ENCODE peak calls at places on chromosomes 13 and 19, in five cellular contexts. F is SK-N-SH, X is K562, L is heart right ventricle, Y is cardiac fibroblast. O is an unnamed sample.

GRCh38 chr13:46803586-46803985 is 6.6 kb upstream of the ESD start:
- DNase-seq in F (no peak), X (no peak), L (no peak), Y (peak), O (no peak)

GRCh38 chr19:7550987-7551761 is 15.7 kb downstream of the PNPLA6 start:
- DNase-seq in F (peak), X (peak), L (peak), Y (peak), O (no peak)

GRCh38 chr19:23436944-23437343 is 41.7 kb upstream of the ZNF91 start:
- DNase-seq in F (no peak), X (peak), L (no peak), Y (no peak), O (no peak)

GRCh38 chr13:63481334-63481733 is 2065.7 kb upstream of the PCDH20 start:
- DNase-seq in F (peak), X (no peak), L (no peak), Y (peak), O (no peak)

GRCh38 chr13:21389124-21389523 is 70.0 kb downstream of the ZDHHC20 start:
- DNase-seq in F (no peak), X (no peak), L (no peak), Y (no peak), O (no peak)

GRCh38 chr13:30616927-30617314 is 799 bp upstream of the USPL1 start:
- DNase-seq in F (peak), X (peak), L (no peak), Y (peak), O (peak)

GRCh38 chr13:20360835-20361412 is 128.8 kb upstream of the GJB6 start:
- DNase-seq in F (no peak), X (no peak), L (no peak), Y (no peak), O (peak)

GRCh38 chr13:42022796-42023493 is 25.5 kb upstream of the DGKH start:
- DNase-seq in F (no peak), X (no peak), L (no peak), Y (peak), O (no peak)

GRCh38 chr19:34259367-34259865 is 5.1 kb downstream of the GARRE1 start:
- DNase-seq in F (no peak), X (no peak), L (no peak), Y (peak), O (no peak)

GRCh38 chr13:31122544-31123260 is 39.0 kb downstream of the HSPH1 start:
- DNase-seq in F (no peak), X (no peak), L (no peak), Y (no peak), O (no peak)

GRCh38 chr13:94674609-94675348 is 37.6 kb downstream of the SOX21 start:
- DNase-seq in F (peak), X (peak), L (no peak), Y (peak), O (no peak)

GRCh38 chr13:43411211-43411610 is 375.6 kb downstream of the ENOX1 start:
- DNase-seq in F (no peak), X (no peak), L (no peak), Y (no peak), O (no peak)

GRCh38 chr19:8131517-8131916 is 17.9 kb downstream of the FBN3 start:
- DNase-seq in F (peak), X (no peak), L (no peak), Y (no peak), O (no peak)

GRCh38 chr19:50870417-50871089 is 2.7 kb upstream of the KLK2 start:
- DNase-seq in F (peak), X (peak), L (no peak), Y (peak), O (no peak)

GRCh38 chr19:14786421-14786851 is 8.1 kb upstream of the ADGRE2 start:
- DNase-seq in F (peak), X (peak), L (peak), Y (no peak), O (no peak)

GRCh38 chr19:7478843-7479227 is 10.0 kb downstream of the PEX11G start:
- DNase-seq in F (peak), X (no peak), L (no peak), Y (no peak), O (no peak)

GRCh38 chr13:102267191-102267590 is 134.7 kb downstream of the FGF14 start:
- DNase-seq in F (no peak), X (no peak), L (no peak), Y (peak), O (no peak)

GRCh38 chr13:66462187-66462586 is 767.9 kb downstream of the PCDH9 start:
- DNase-seq in F (no peak), X (no peak), L (no peak), Y (no peak), O (no peak)

GRCh38 chr13:105016266-105016665 is 1519.2 kb downstream of the EFNB2 start:
- DNase-seq in F (no peak), X (no peak), L (no peak), Y (no peak), O (no peak)

GRCh38 chr13:44172411-44172810 is 201.2 kb upstream of the SERP2 start:
- DNase-seq in F (no peak), X (no peak), L (no peak), Y (no peak), O (no peak)

GRCh38 chr19:49342291-49342721 is 7.1 kb downstream of the CD37 start:
- DNase-seq in F (no peak), X (no peak), L (no peak), Y (no peak), O (no peak)

GRCh38 chr13:104014803-104015645 is 948.8 kb upstream of the SLC10A2 start:
- DNase-seq in F (no peak), X (no peak), L (no peak), Y (peak), O (no peak)

GRCh38 chr13:33110713-33111413 is 94.6 kb downstream of the KL start:
- DNase-seq in F (no peak), X (no peak), L (peak), Y (peak), O (no peak)

DNA sequence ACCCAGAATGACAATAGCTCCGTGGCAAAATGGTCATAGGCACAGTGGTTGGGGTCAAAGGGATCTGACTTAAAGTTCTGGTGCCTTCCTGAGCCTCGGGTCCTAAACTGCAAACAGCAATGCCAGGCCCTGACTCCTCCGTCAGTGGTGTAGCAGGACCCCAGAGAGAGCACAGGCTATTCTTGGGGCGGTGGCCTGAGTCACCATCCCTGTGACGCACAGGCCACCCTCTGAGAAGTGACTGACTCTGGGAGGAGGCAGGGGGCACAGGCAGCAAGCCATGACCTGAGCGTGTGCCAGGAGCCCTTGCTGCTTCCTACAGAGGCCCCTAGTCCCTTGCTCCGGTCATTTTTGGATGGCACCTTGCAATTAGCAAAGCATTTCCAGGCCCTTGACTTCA is 18.7 kb downstream of the PLVAP start:
- DNase-seq in F (no peak), X (peak), L (no peak), Y (peak), O (no peak)
- TF ChIP-seq CTCF in F (no peak), X (no peak), L (no peak), Y (no peak), O (no peak)

DNA sequence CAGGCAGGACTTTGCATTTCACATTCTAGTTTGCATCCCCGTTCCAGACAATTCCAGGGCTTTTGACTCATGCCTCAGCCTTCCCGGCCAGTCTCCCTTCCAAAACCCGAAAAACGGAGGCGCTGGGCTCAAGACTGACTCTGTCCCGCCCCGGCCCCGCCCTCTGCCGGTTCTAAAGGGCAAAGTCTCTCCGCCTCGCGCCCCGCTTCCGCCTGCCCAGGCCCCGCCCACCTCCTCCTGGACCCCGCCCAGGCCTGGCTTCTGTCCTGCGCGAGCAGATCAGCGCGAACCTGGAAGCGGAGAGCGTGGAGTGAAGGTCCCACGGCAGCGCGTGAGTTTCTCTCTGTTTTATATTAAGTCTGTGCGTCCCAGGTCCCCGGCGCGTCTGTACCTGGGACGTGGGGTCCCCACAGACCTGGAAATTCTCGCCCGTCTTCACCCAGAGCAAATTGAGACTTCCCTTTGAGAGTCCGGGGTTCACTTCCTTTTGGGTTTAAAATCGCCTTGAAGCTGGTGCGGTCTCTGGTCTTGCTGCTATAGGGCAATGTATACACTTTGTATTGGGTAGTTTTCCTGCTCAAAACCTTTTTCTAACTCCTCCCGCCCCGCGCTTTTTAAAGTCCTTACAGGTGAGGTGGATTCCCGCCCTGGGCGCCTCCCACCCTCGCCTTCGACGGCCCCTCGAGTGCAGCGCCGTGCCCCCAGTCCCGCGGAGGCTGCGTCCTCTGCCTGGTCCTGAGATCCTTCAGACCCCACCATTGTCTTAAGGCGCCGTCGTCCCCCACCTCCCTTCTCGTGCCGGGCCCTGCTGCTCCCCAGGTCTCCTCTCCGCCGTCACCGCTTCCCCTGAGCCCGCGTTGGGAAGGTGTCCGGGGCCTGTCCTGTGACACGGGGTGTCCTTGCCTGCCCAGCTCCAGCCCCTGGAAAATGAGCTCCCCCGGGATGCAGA is 31.2 kb downstream of the ZNF701 start:
- DNase-seq in F (peak), X (peak), L (peak), Y (peak), O (peak)
- TF ChIP-seq CTCF in F (peak), X (no peak), L (peak), Y (peak), O (no peak)

GRCh38 chr19:39446365-39447084 is 1.1 kb downstream of the SUPT5H start:
- DNase-seq in F (no peak), X (no peak), L (no peak), Y (no peak), O (no peak)
- TF ChIP-seq CTCF in F (no peak), X (no peak), L (no peak), Y (no peak), O (no peak)

GRCh38 chr13:37138169-37138568 is 32.7 kb upstream of the CSNK1A1L start:
- DNase-seq in F (no peak), X (peak), L (no peak), Y (peak), O (no peak)
- TF ChIP-seq CTCF in F (peak), X (no peak), L (no peak), Y (peak), O (peak)

DNA sequence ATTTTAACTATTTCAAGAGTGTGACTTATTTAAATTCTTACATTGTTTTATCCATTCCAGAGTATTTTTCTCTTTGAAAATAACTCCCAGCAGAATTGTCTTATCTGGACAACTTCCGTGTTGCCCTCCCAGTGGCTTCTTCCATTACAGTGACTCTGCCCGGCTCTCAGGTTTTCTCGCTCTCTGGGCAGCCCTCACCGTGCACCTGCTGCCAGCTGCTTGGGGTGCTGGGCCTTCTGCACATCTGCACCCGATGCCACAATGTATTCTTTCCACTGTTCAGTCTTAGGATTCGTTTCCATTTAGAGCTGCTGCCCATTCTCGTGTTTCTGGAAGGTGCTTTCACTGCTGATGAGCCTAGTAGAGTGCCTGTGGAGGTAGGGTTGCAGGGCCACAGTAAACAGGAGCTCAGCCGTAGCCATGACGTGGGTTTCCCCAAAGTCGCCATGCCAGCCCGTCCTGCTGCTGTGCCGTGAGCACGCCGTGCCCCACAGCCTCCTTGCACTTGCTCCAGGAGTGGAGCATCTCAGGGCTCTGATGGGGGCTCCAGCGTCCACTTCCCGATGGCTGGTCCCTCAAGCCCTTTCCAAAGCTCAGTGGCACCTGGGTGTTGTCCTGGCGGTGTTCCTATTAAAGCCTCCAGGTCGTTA is 46.1 kb upstream of the DCUN1D2 start:
- DNase-seq in F (no peak), X (no peak), L (no peak), Y (no peak), O (no peak)
- TF ChIP-seq CTCF in F (no peak), X (no peak), L (no peak), Y (no peak), O (no peak)

GRCh38 chr19:4977299-4978174 is 8.6 kb downstream of the KDM4B start:
- DNase-seq in F (peak), X (no peak), L (peak), Y (peak), O (no peak)
- TF ChIP-seq CTCF in F (no peak), X (no peak), L (no peak), Y (no peak), O (no peak)

GRCh38 chr13:24385902-24386301 is 76.5 kb downstream of the C1QTNF9 start:
- DNase-seq in F (no peak), X (no peak), L (no peak), Y (no peak), O (no peak)
- TF ChIP-seq CTCF in F (no peak), X (no peak), L (no peak), Y (no peak), O (no peak)

GRCh38 chr13:51246411-51247298 is 24.5 kb downstream of the FAM124A start:
- DNase-seq in F (peak), X (no peak), L (peak), Y (no peak), O (no peak)

GRCh38 chr13:51252954-51253531 is 30.8 kb downstream of the FAM124A start:
- DNase-seq in F (no peak), X (no peak), L (no peak), Y (no peak), O (no peak)

GRCh38 chr13:51251480-51251879 is 29.3 kb downstream of the FAM124A start:
- DNase-seq in F (no peak), X (no peak), L (no peak), Y (no peak), O (no peak)

GRCh38 chr13:51249254-51249653 is 27.1 kb downstream of the FAM124A start:
- DNase-seq in F (no peak), X (no peak), L (no peak), Y (no peak), O (no peak)

DNA sequence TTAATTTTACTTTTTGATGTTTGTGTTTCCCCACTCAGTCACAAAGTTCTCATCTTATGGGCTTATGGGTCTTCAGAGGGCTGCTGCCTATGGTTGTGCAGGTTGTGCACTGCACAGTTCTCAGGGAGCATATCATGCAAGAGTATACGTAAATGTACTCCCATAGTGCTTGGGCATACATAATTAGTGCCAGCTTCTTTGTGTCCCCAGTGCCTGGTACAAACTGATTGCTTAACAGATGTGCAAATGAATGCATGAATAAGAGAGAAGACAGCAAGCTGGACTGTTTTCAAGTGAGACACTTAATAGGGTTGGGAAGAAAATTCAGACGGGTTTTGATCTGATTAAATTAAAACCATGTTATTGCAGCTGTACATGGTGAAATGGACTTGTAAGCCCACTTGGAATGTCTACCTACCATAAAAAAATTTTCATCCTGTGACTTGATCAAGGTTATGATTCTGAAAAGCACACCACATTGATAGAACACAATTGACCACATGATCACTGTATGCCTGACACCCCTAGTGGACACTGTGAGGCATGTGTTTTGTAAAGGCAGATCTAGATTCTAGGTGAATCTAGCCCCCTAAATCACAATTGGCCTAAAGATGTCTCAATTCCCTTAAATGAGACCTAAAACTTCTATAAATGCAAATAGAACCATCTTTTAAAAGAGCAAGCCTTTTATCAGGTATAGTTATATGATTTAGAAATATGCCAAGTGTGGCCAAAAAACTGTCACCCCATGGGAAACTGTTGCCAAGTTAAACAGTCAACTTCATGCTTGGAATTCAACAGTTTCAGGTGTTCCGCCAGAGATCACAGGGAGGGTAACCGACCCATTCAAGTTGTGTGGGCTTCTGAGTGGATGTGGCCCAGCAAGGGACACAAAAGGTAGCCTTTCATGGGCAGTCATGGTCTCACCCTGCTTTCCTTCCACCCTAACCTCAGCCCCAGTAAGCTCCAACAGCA is 27.9 kb downstream of the FAM124A start:
- DNase-seq in F (peak), X (peak), L (no peak), Y (peak), O (no peak)
- TF ChIP-seq CTCF in F (peak), X (peak), L (no peak), Y (peak), O (peak)

GRCh38 chr19:42312370-42312769 is 739 bp upstream of the TMEM145 start:
- DNase-seq in F (no peak), X (no peak), L (no peak), Y (no peak), O (no peak)

GRCh38 chr19:42311612-42312160 is 1.4 kb upstream of the TMEM145 start:
- DNase-seq in F (peak), X (peak), L (no peak), Y (peak), O (no peak)

GRCh38 chr19:42313840-42314755 is 989 bp downstream of the TMEM145 start:
- DNase-seq in F (peak), X (no peak), L (no peak), Y (no peak), O (no peak)

GRCh38 chr19:42315024-42315423 is 1.9 kb downstream of the TMEM145 start:
- DNase-seq in F (no peak), X (no peak), L (no peak), Y (no peak), O (no peak)

GRCh38 chr19:42313096-42313839 is at the start of gene TMEM145:
- DNase-seq in F (peak), X (peak), L (no peak), Y (peak), O (no peak)
- TF ChIP-seq CTCF in F (peak), X (no peak), L (no peak), Y (no peak), O (peak)

GRCh38 chr19:2216361-2217225 is 19.5 kb downstream of the PLEKHJ1 start:
- DNase-seq in F (no peak), X (no peak), L (no peak), Y (no peak), O (no peak)

GRCh38 chr19:2215281-2215751 is 20.8 kb downstream of the PLEKHJ1 start:
- DNase-seq in F (no peak), X (no peak), L (no peak), Y (no peak), O (no peak)

GRCh38 chr19:2212861-2213711 is 23.0 kb downstream of the PLEKHJ1 start:
- DNase-seq in F (no peak), X (no peak), L (no peak), Y (no peak), O (no peak)

GRCh38 chr19:2213799-2214198 is 22.3 kb downstream of the PLEKHJ1 start:
- DNase-seq in F (no peak), X (no peak), L (no peak), Y (no peak), O (no peak)

GRCh38 chr19:2214253-2214652 is 21.9 kb downstream of the PLEKHJ1 start:
- DNase-seq in F (no peak), X (no peak), L (no peak), Y (no peak), O (no peak)
- TF ChIP-seq CTCF in F (no peak), X (no peak), L (no peak), Y (no peak), O (no peak)